ENCODE peak calls at places on chromosome 1, in ten cellular contexts. I, J, U, C, B, E, Z, Q, M and V are unnamed samples.

GRCh38 chr1:3070654-3071506 is 1.9 kb downstream of the PRDM16 start:
- DNase-seq in I (no peak), J (no peak), U (peak), C (no peak), B (no peak), E (no peak), Z (no peak), Q (no peak), M (peak), V (no peak)

GRCh38 chr1:201119206-201119814 is 7.1 kb upstream of the CACNA1S start:
- DNase-seq in I (no peak), J (peak), U (peak), C (no peak), B (peak), E (peak), Z (peak), Q (no peak), M (no peak), V (peak)

GRCh38 chr1:203628185-203628996 is 1.8 kb downstream of the ATP2B4 start:
- DNase-seq in I (no peak), J (peak), U (peak), C (no peak), B (no peak), E (no peak), Z (no peak), Q (no peak), M (peak), V (peak)

GRCh38 chr1:16615253-16616252 is 2.2 kb upstream of the NBPF1 start:
- DNase-seq in I (no peak), J (no peak), U (no peak), C (no peak), B (no peak), E (peak), Z (no peak), Q (peak), M (no peak), V (no peak)

GRCh38 chr1:151372411-151372934 is at the start of gene SELENBP1:
- DNase-seq in I (peak), J (no peak), U (peak), C (no peak), B (no peak), E (no peak), Z (no peak), Q (peak), M (peak), V (peak)

GRCh38 chr1:63779338-63779819 is 5.6 kb downstream of the ROR1 start:
- DNase-seq in I (no peak), J (no peak), U (no peak), C (no peak), B (no peak), E (no peak), Z (no peak), Q (no peak), M (no peak), V (peak)

GRCh38 chr1:107529511-107530149 is 388.8 kb downstream of the NTNG1 start:
- DNase-seq in I (peak), J (no peak), U (peak), C (no peak), B (peak), E (peak), Z (no peak), Q (no peak), M (no peak), V (peak)

GRCh38 chr1:115469703-115470476 is 131.8 kb upstream of the NGF start:
- DNase-seq in I (no peak), J (no peak), U (peak), C (no peak), B (peak), E (peak), Z (no peak), Q (no peak), M (peak), V (peak)

GRCh38 chr1:203559523-203559922 is 65.6 kb downstream of the OPTC start:
- DNase-seq in I (no peak), J (no peak), U (peak), C (no peak), B (no peak), E (no peak), Z (no peak), Q (no peak), M (no peak), V (peak)

GRCh38 chr1:29896791-29897725 is 660.7 kb downstream of the PTPRU start:
- DNase-seq in I (no peak), J (no peak), U (no peak), C (no peak), B (no peak), E (no peak), Z (no peak), Q (no peak), M (no peak), V (no peak)

GRCh38 chr1:109791495-109792040 is 27.8 kb upstream of the EPS8L3 start:
- DNase-seq in I (no peak), J (no peak), U (no peak), C (no peak), B (no peak), E (no peak), Z (no peak), Q (peak), M (peak), V (no peak)

GRCh38 chr1:222084996-222085395 is 343.1 kb upstream of the DUSP10 start:
- DNase-seq in I (no peak), J (no peak), U (peak), C (no peak), B (no peak), E (no peak), Z (no peak), Q (no peak), M (no peak), V (peak)

GRCh38 chr1:43973981-43974442 is 748 bp upstream of the ATP6V0B start:
- DNase-seq in I (no peak), J (no peak), U (no peak), C (no peak), B (no peak), E (no peak), Z (no peak), Q (no peak), M (no peak), V (peak)

GRCh38 chr1:220887868-220888664 is 8.8 kb downstream of the HLX start:
- DNase-seq in I (no peak), J (no peak), U (peak), C (no peak), B (no peak), E (peak), Z (no peak), Q (no peak), M (no peak), V (peak)